ENCODE peak calls at places on chromosome 19, in nine cellular contexts. One of them, this sample, is unnamed.

GRCh38 chr19:18232540-18233223 is 6.4 kb upstream of the PDE4C start:
- DNase-seq in PC-9: no peak
- DNase-seq in cardiac fibroblast: peak; percentile 11
- DNase-seq in stimulated activated CD4-positive, alpha-beta T cell treated with anti-CD3 and anti-CD28 coated beads, Interleukin-4, amount 100 ng/mL, for 1 hour: no peak
- DNase-seq in skeletal muscle cell: no peak
- DNase-seq in stimulated activated naive B cell treated with anti-CD40 and anti-IgM and Interleukin-4, amounts not matched to agents 10 μg/mL and 1 μg/mL and 100 μg/mL, for 72 hours: no peak
- DNase-seq in NCI-H82: peak; percentile 93
- DNase-seq in naive thymus-derived CD4-positive, alpha-beta T cell: no peak
- DNase-seq in HEK293T: peak; percentile 64
- DNase-seq in this sample: no peak

GRCh38 chr19:34261335-34262109 is 7.2 kb downstream of the GARRE1 start:
- DNase-seq in PC-9: peak; percentile 23
- DNase-seq in NCI-H82: peak; percentile 77
- DNase-seq in stimulated activated naive B cell treated with anti-CD40 and anti-IgM and Interleukin-4, amounts not matched to agents 10 μg/mL and 1 μg/mL and 100 μg/mL, for 72 hours: no peak
- DNase-seq in skeletal muscle cell: no peak
- DNase-seq in cardiac fibroblast: no peak
- DNase-seq in naive thymus-derived CD4-positive, alpha-beta T cell: no peak
- DNase-seq in stimulated activated CD4-positive, alpha-beta T cell treated with anti-CD3 and anti-CD28 coated beads, Interleukin-4, amount 100 ng/mL, for 1 hour: no peak
- DNase-seq in HEK293T: no peak
- DNase-seq in this sample: no peak

GRCh38 chr19:14006766-14007562 is 844 bp upstream of the RFX1 start:
- DNase-seq in stimulated activated CD4-positive, alpha-beta T cell treated with anti-CD3 and anti-CD28 coated beads, Interleukin-4, amount 100 ng/mL, for 1 hour: no peak
- DNase-seq in NCI-H82: peak; percentile 98
- DNase-seq in stimulated activated naive B cell treated with anti-CD40 and anti-IgM and Interleukin-4, amounts not matched to agents 10 μg/mL and 1 μg/mL and 100 μg/mL, for 72 hours: no peak
- DNase-seq in cardiac fibroblast: no peak
- DNase-seq in HEK293T: peak; percentile 70
- DNase-seq in skeletal muscle cell: no peak
- DNase-seq in naive thymus-derived CD4-positive, alpha-beta T cell: no peak
- DNase-seq in PC-9: no peak
- DNase-seq in this sample: no peak

GRCh38 chr19:48210005-48210404 is 39.5 kb downstream of the ZSWIM9 start:
- DNase-seq in stimulated activated naive B cell treated with anti-CD40 and anti-IgM and Interleukin-4, amounts not matched to agents 10 μg/mL and 1 μg/mL and 100 μg/mL, for 72 hours: no peak
- DNase-seq in NCI-H82: no peak
- DNase-seq in stimulated activated CD4-positive, alpha-beta T cell treated with anti-CD3 and anti-CD28 coated beads, Interleukin-4, amount 100 ng/mL, for 1 hour: no peak
- DNase-seq in cardiac fibroblast: no peak
- DNase-seq in PC-9: no peak
- DNase-seq in naive thymus-derived CD4-positive, alpha-beta T cell: no peak
- DNase-seq in HEK293T: no peak
- DNase-seq in skeletal muscle cell: no peak
- DNase-seq in this sample: no peak

GRCh38 chr19:34712606-34713261 is 21.3 kb upstream of the ZNF181 start:
- DNase-seq in naive thymus-derived CD4-positive, alpha-beta T cell: peak; percentile 71
- DNase-seq in PC-9: peak; percentile 48
- DNase-seq in skeletal muscle cell: peak; percentile 37
- DNase-seq in NCI-H82: peak; percentile 91
- DNase-seq in cardiac fibroblast: peak; percentile 89
- DNase-seq in stimulated activated naive B cell treated with anti-CD40 and anti-IgM and Interleukin-4, amounts not matched to agents 10 μg/mL and 1 μg/mL and 100 μg/mL, for 72 hours: peak; percentile 46
- DNase-seq in HEK293T: peak; percentile 73
- DNase-seq in stimulated activated CD4-positive, alpha-beta T cell treated with anti-CD3 and anti-CD28 coated beads, Interleukin-4, amount 100 ng/mL, for 1 hour: peak; percentile 13
- DNase-seq in this sample: peak; percentile 74

GRCh38 chr19:45070861-45071544 is 5.3 kb downstream of the ZNF296 start:
- DNase-seq in stimulated activated naive B cell treated with anti-CD40 and anti-IgM and Interleukin-4, amounts not matched to agents 10 μg/mL and 1 μg/mL and 100 μg/mL, for 72 hours: no peak
- DNase-seq in cardiac fibroblast: no peak
- DNase-seq in NCI-H82: no peak
- DNase-seq in skeletal muscle cell: no peak
- DNase-seq in PC-9: peak; percentile 59
- DNase-seq in HEK293T: no peak
- DNase-seq in naive thymus-derived CD4-positive, alpha-beta T cell: no peak
- DNase-seq in stimulated activated CD4-positive, alpha-beta T cell treated with anti-CD3 and anti-CD28 coated beads, Interleukin-4, amount 100 ng/mL, for 1 hour: no peak
- DNase-seq in this sample: no peak

GRCh38 chr19:53088091-53088490 is 15.1 kb downstream of the ZNF160 start:
- DNase-seq in NCI-H82: no peak
- DNase-seq in naive thymus-derived CD4-positive, alpha-beta T cell: no peak
- DNase-seq in stimulated activated CD4-positive, alpha-beta T cell treated with anti-CD3 and anti-CD28 coated beads, Interleukin-4, amount 100 ng/mL, for 1 hour: no peak
- DNase-seq in skeletal muscle cell: peak; percentile 7
- DNase-seq in PC-9: no peak
- DNase-seq in stimulated activated naive B cell treated with anti-CD40 and anti-IgM and Interleukin-4, amounts not matched to agents 10 μg/mL and 1 μg/mL and 100 μg/mL, for 72 hours: no peak
- DNase-seq in cardiac fibroblast: no peak
- DNase-seq in HEK293T: no peak
- DNase-seq in this sample: no peak

GRCh38 chr19:46786236-46787039 is 2.0 kb downstream of the SLC1A5 start:
- DNase-seq in stimulated activated naive B cell treated with anti-CD40 and anti-IgM and Interleukin-4, amounts not matched to agents 10 μg/mL and 1 μg/mL and 100 μg/mL, for 72 hours: peak; percentile 79
- DNase-seq in NCI-H82: peak; percentile 80
- DNase-seq in stimulated activated CD4-positive, alpha-beta T cell treated with anti-CD3 and anti-CD28 coated beads, Interleukin-4, amount 100 ng/mL, for 1 hour: peak; percentile 74
- DNase-seq in HEK293T: peak; percentile 41
- DNase-seq in PC-9: peak; percentile 57
- DNase-seq in naive thymus-derived CD4-positive, alpha-beta T cell: peak; percentile 61
- DNase-seq in skeletal muscle cell: peak; percentile 36
- DNase-seq in cardiac fibroblast: peak; percentile 81
- DNase-seq in this sample: peak; percentile 95

GRCh38 chr19:48480476-48481190 is 11.5 kb downstream of the CYTH2 start:
- DNase-seq in PC-9: no peak
- DNase-seq in cardiac fibroblast: peak; percentile 43
- DNase-seq in stimulated activated CD4-positive, alpha-beta T cell treated with anti-CD3 and anti-CD28 coated beads, Interleukin-4, amount 100 ng/mL, for 1 hour: peak; percentile 59
- DNase-seq in skeletal muscle cell: no peak
- DNase-seq in stimulated activated naive B cell treated with anti-CD40 and anti-IgM and Interleukin-4, amounts not matched to agents 10 μg/mL and 1 μg/mL and 100 μg/mL, for 72 hours: no peak
- DNase-seq in naive thymus-derived CD4-positive, alpha-beta T cell: peak; percentile 58
- DNase-seq in HEK293T: no peak
- DNase-seq in NCI-H82: no peak
- DNase-seq in this sample: peak; percentile 85

GRCh38 chr19:38900816-38901215 is 1.0 kb downstream of the NFKBIB start:
- DNase-seq in PC-9: no peak
- DNase-seq in naive thymus-derived CD4-positive, alpha-beta T cell: no peak
- DNase-seq in stimulated activated naive B cell treated with anti-CD40 and anti-IgM and Interleukin-4, amounts not matched to agents 10 μg/mL and 1 μg/mL and 100 μg/mL, for 72 hours: no peak
- DNase-seq in HEK293T: no peak
- DNase-seq in NCI-H82: no peak
- DNase-seq in cardiac fibroblast: peak; percentile 29
- DNase-seq in stimulated activated CD4-positive, alpha-beta T cell treated with anti-CD3 and anti-CD28 coated beads, Interleukin-4, amount 100 ng/mL, for 1 hour: no peak
- DNase-seq in skeletal muscle cell: no peak
- DNase-seq in this sample: no peak

GRCh38 chr19:47726467-47726866 is 13.2 kb downstream of the EHD2 start:
- DNase-seq in stimulated activated naive B cell treated with anti-CD40 and anti-IgM and Interleukin-4, amounts not matched to agents 10 μg/mL and 1 μg/mL and 100 μg/mL, for 72 hours: no peak
- DNase-seq in stimulated activated CD4-positive, alpha-beta T cell treated with anti-CD3 and anti-CD28 coated beads, Interleukin-4, amount 100 ng/mL, for 1 hour: no peak
- DNase-seq in NCI-H82: no peak
- DNase-seq in PC-9: no peak
- DNase-seq in HEK293T: no peak
- DNase-seq in cardiac fibroblast: peak; percentile 75
- DNase-seq in skeletal muscle cell: no peak
- DNase-seq in naive thymus-derived CD4-positive, alpha-beta T cell: no peak
- DNase-seq in this sample: no peak

GRCh38 chr19:13599681-13600080 is 93.4 kb upstream of the CACNA1A start:
- DNase-seq in HEK293T: no peak
- DNase-seq in skeletal muscle cell: no peak
- DNase-seq in NCI-H82: no peak
- DNase-seq in PC-9: no peak
- DNase-seq in stimulated activated CD4-positive, alpha-beta T cell treated with anti-CD3 and anti-CD28 coated beads, Interleukin-4, amount 100 ng/mL, for 1 hour: no peak
- DNase-seq in stimulated activated naive B cell treated with anti-CD40 and anti-IgM and Interleukin-4, amounts not matched to agents 10 μg/mL and 1 μg/mL and 100 μg/mL, for 72 hours: no peak
- DNase-seq in naive thymus-derived CD4-positive, alpha-beta T cell: no peak
- DNase-seq in cardiac fibroblast: no peak
- DNase-seq in this sample: no peak

GRCh38 chr19:48481846-48482639 is 12.9 kb downstream of the CYTH2 start:
- DNase-seq in stimulated activated CD4-positive, alpha-beta T cell treated with anti-CD3 and anti-CD28 coated beads, Interleukin-4, amount 100 ng/mL, for 1 hour: no peak
- DNase-seq in naive thymus-derived CD4-positive, alpha-beta T cell: no peak
- DNase-seq in NCI-H82: peak; percentile 49
- DNase-seq in PC-9: no peak
- DNase-seq in skeletal muscle cell: no peak
- DNase-seq in HEK293T: no peak
- DNase-seq in cardiac fibroblast: no peak
- DNase-seq in stimulated activated naive B cell treated with anti-CD40 and anti-IgM and Interleukin-4, amounts not matched to agents 10 μg/mL and 1 μg/mL and 100 μg/mL, for 72 hours: no peak
- DNase-seq in this sample: no peak

This sample was measured in activated effector memory CD4-positive, alpha-beta T cell treated with anti-CD3 and anti-CD28 coated beads, Interleukin-2, amount 50 U/mL, for 16 hours.